ENCODE peak calls at places on chromosomes 6 and 20, in four cellular contexts. One of them, this sample, is unnamed. For H3K36me3, the result is how much of the 10 kb centered on the place peaks cover.

GRCh38 chr6:149867876-149868640 is 3.9 kb upstream of the LRP11 start:
- DNase-seq in Peyer's patch: no peak
- DNase-seq in hepatocyte: no peak
- DNase-seq in adipocyte: peak
- DNase-seq in this sample: no peak

GRCh38 chr6:110063864-110064263 is 85.8 kb downstream of the GPR6 start:
- DNase-seq in Peyer's patch: no peak
- DNase-seq in hepatocyte: no peak
- DNase-seq in adipocyte: no peak
- DNase-seq in this sample: peak

GRCh38 chr6:1971612-1972011 is 273.8 kb downstream of the GMDS start:
- DNase-seq in Peyer's patch: no peak
- DNase-seq in hepatocyte: no peak
- DNase-seq in adipocyte: no peak
- DNase-seq in this sample: no peak

GRCh38 chr6:167995302-167995701 is 2.2 kb upstream of the KIF25 start:
- DNase-seq in Peyer's patch: no peak
- DNase-seq in hepatocyte: no peak
- DNase-seq in adipocyte: no peak
- DNase-seq in this sample: no peak

GRCh38 chr6:83359638-83360037 is 71.2 kb downstream of the ME1 start:
- DNase-seq in Peyer's patch: no peak
- DNase-seq in hepatocyte: no peak
- DNase-seq in adipocyte: no peak
- DNase-seq in this sample: no peak

GRCh38 chr6:71138416-71138815 is 150.2 kb upstream of the OGFRL1 start:
- DNase-seq in Peyer's patch: no peak
- DNase-seq in hepatocyte: no peak
- DNase-seq in adipocyte: no peak
- DNase-seq in this sample: no peak

GRCh38 chr6:132188865-132189264 is 212.4 kb downstream of the MOXD1 start:
- DNase-seq in Peyer's patch: no peak
- DNase-seq in hepatocyte: no peak
- DNase-seq in adipocyte: peak
- DNase-seq in this sample: no peak

GRCh38 chr6:52576392-52577021 is 353 bp downstream of the TRAM2 start:
- DNase-seq in Peyer's patch: peak
- DNase-seq in hepatocyte: peak
- DNase-seq in adipocyte: peak
- DNase-seq in this sample: no peak

GRCh38 chr6:160141001-160141726 is 19.5 kb downstream of the SLC22A1 start:
- DNase-seq in Peyer's patch: no peak
- DNase-seq in hepatocyte: peak
- DNase-seq in adipocyte: peak
- DNase-seq in this sample: no peak

GRCh38 chr20:5714261-5715041 is 35.8 kb upstream of the SHLD1 start:
- DNase-seq in Peyer's patch: no peak
- DNase-seq in hepatocyte: peak
- DNase-seq in adipocyte: no peak
- DNase-seq in this sample: no peak

GRCh38 chr20:34925981-34926380 is 29.6 kb downstream of the GSS start:
- DNase-seq in Peyer's patch: no peak
- DNase-seq in hepatocyte: no peak
- DNase-seq in adipocyte: no peak
- DNase-seq in this sample: no peak
- H3K36me3 ChIP-seq in Peyer's patch: under half
- H3K36me3 ChIP-seq in hepatocyte: under half
- H3K36me3 ChIP-seq in adipocyte: half or more
- H3K36me3 ChIP-seq in this sample: under half

GRCh38 chr6:7185561-7185960 is 77.8 kb downstream of the RREB1 start:
- DNase-seq in Peyer's patch: no peak
- DNase-seq in hepatocyte: no peak
- DNase-seq in adipocyte: no peak
- DNase-seq in this sample: no peak
- H3K36me3 ChIP-seq in Peyer's patch: under half
- H3K36me3 ChIP-seq in hepatocyte: under half
- H3K36me3 ChIP-seq in adipocyte: half or more
- H3K36me3 ChIP-seq in this sample: half or more

GRCh38 chr6:36469148-36469661 is 26.4 kb downstream of the KCTD20 start:
- DNase-seq in Peyer's patch: no peak
- DNase-seq in hepatocyte: no peak
- DNase-seq in adipocyte: no peak
- DNase-seq in this sample: no peak
- H3K36me3 ChIP-seq in Peyer's patch: under half
- H3K36me3 ChIP-seq in hepatocyte: under half
- H3K36me3 ChIP-seq in adipocyte: under half
- H3K36me3 ChIP-seq in this sample: under half

GRCh38 chr6:32974541-32975308 is 6.3 kb downstream of the BRD2 start:
- DNase-seq in Peyer's patch: no peak
- DNase-seq in hepatocyte: no peak
- DNase-seq in adipocyte: peak
- DNase-seq in this sample: no peak
- H3K36me3 ChIP-seq in Peyer's patch: under half
- H3K36me3 ChIP-seq in hepatocyte: under half
- H3K36me3 ChIP-seq in adipocyte: half or more
- H3K36me3 ChIP-seq in this sample: half or more

DNA sequence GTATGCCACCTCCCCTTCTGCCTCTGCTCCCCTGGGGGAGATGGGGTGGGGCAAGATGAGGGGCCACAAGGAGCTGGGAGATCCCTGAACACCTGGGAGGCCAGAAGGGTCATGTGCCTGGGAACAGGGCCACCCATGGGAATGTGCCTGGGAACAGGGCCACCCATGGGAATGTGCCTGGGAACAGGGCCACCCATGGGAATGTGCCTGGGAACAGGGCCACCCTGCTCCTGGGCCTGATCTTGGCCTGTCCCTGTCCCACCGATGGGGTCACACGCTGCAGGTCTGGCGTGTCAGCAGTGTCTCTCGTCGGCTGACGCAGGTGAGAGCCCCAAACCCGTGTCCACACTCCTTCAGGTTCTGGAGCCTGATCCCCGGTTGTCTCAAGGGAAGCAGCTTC is 4.4 kb downstream of the RGS19 start:
- DNase-seq in Peyer's patch: no peak
- DNase-seq in hepatocyte: no peak
- DNase-seq in adipocyte: no peak
- DNase-seq in this sample: no peak
- H3K36me3 ChIP-seq in Peyer's patch: under half
- H3K36me3 ChIP-seq in hepatocyte: under half
- H3K36me3 ChIP-seq in adipocyte: under half
- H3K36me3 ChIP-seq in this sample: under half

GRCh38 chr20:35005463-35005961 is 49.8 kb downstream of the MYH7B start:
- DNase-seq in Peyer's patch: peak
- DNase-seq in hepatocyte: no peak
- DNase-seq in adipocyte: no peak
- DNase-seq in this sample: no peak
- H3K36me3 ChIP-seq in Peyer's patch: under half
- H3K36me3 ChIP-seq in hepatocyte: under half
- H3K36me3 ChIP-seq in adipocyte: half or more
- H3K36me3 ChIP-seq in this sample: half or more

DNA sequence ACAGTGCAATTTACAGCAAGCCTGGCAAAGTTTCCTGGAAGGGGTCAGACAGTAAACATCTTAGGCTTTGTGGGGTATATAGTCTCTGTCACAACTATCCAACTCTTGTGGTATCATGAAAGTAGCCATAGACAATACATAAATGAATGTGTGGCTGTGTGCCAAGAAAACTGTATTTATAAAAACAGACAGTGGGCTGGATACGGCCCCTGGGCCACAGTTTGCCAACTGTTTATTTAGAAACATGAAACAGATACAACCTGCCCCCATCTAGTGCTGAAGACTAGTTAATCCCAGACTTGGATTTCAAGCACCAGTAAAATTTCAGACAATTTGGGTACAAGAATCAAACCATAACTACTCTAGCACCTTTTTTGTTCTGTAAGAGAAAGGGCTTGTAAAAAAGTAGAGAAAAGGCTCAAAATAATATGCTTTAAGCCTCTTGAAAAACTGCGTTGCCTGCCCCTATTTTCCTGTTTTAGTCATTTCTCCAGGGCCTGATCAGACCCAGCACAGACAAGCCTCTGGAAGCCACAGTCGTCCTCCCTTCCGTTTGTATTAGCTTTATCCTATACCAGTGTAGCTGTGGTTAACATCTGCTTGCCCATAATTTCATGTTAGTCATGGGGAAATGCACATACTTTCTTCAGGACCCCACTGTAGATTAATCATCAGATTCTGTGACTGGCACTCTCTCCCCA is 30.8 kb downstream of the JAG1 start:
- DNase-seq in Peyer's patch: no peak
- DNase-seq in hepatocyte: no peak
- DNase-seq in adipocyte: no peak
- DNase-seq in this sample: no peak
- H3K36me3 ChIP-seq in Peyer's patch: under half
- H3K36me3 ChIP-seq in hepatocyte: under half
- H3K36me3 ChIP-seq in adipocyte: half or more
- H3K36me3 ChIP-seq in this sample: under half

DNA sequence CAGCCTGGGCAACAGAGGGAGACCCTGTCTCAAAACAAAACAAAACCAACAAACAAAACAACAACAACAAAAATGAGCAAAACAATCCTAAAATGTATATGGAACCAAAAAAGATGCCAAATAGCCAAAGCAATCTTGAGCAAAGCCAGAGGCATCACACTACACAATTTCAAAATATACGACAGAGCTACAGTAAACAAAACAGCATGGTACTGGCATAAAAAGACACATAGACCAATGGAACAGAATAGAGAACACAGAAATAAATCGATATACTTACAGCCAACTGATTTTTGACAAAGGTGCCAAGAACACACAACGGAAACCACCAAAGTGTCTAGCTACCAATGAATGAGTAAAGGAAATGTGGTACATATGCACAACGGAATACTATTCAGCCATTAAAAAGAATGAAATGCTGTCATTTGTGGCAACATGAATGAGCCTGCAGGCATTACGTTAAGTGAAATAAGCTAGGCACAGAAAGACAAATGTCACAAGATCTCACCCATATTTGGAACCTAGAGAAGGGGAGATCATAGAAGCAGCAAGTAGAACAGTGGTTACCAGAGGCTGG is 16.4 kb downstream of the PXDC1 start:
- DNase-seq in Peyer's patch: no peak
- DNase-seq in hepatocyte: no peak
- DNase-seq in adipocyte: no peak
- DNase-seq in this sample: no peak
- H3K36me3 ChIP-seq in Peyer's patch: under half
- H3K36me3 ChIP-seq in hepatocyte: under half
- H3K36me3 ChIP-seq in adipocyte: half or more
- H3K36me3 ChIP-seq in this sample: under half